ENCODE peak calls at places on chromosomes 1 and 21, in six cellular contexts. R, M, P, E, X and H are unnamed samples.

GRCh38 chr1:170407601-170408000 is 124.4 kb upstream of the GORAB start:
- DNase-seq in R (no peak), M (no peak), P (no peak), E (peak; percentile 33), X (no peak), H (no peak)

GRCh38 chr1:2314803-2315710 is 76.3 kb downstream of the MORN1 start:
- DNase-seq in R (no peak), M (no peak), P (peak; percentile 76), E (peak; percentile 39), X (peak; percentile 94), H (no peak)

GRCh38 chr1:157966034-157966671 is 27.3 kb upstream of the KIRREL1 start:
- DNase-seq in R (no peak), M (peak; percentile 49), P (no peak), E (peak; percentile 82), X (no peak), H (peak; percentile 82)

GRCh38 chr1:113975211-113975895 is 3.9 kb upstream of the OLFML3 start:
- DNase-seq in R (no peak), M (no peak), P (peak; percentile 28), E (peak; percentile 47), X (no peak), H (no peak)

GRCh38 chr1:202162418-202163280 is 2.2 kb upstream of the PTPN7 start:
- DNase-seq in R (no peak), M (no peak), P (peak; percentile 45), E (no peak), X (no peak), H (no peak)

GRCh38 chr1:77412069-77412793 is 130.4 kb downstream of the AK5 start:
- DNase-seq in R (no peak), M (no peak), P (no peak), E (peak; percentile 66), X (no peak), H (peak; percentile 70)

GRCh38 chr1:11989669-11990068 is 9.4 kb downstream of the MFN2 start:
- DNase-seq in R (no peak), M (no peak), P (no peak), E (no peak), X (no peak), H (no peak)

GRCh38 chr1:192445849-192446489 is 129.2 kb downstream of the RGS21 start:
- DNase-seq in R (peak; percentile 69), M (no peak), P (peak; percentile 63), E (peak; percentile 60), X (no peak), H (peak; percentile 75)

GRCh38 chr21:38806153-38806941 is 618 bp downstream of the ETS2 start:
- DNase-seq in R (peak; percentile 70), M (no peak), P (peak; percentile 47), E (no peak), X (peak; percentile 91), H (peak; percentile 35)

GRCh38 chr1:221392453-221392852 is 349.4 kb downstream of the DUSP10 start:
- DNase-seq in R (peak; percentile 84), M (no peak), P (no peak), E (peak; percentile 86), X (peak; percentile 87), H (no peak)

GRCh38 chr1:204408074-204408507 is 3.5 kb downstream of the PPP1R15B start:
- DNase-seq in R (peak; percentile 79), M (no peak), P (no peak), E (peak; percentile 74), X (peak; percentile 93), H (peak; percentile 73)

GRCh38 chr1:198934901-198935301 is 296.1 kb downstream of the PTPRC start:
- DNase-seq in R (no peak), M (no peak), P (peak; percentile 52), E (peak; percentile 51), X (no peak), H (no peak)

GRCh38 chr1:29761159-29761928 is 525.0 kb downstream of the PTPRU start:
- DNase-seq in R (no peak), M (no peak), P (no peak), E (no peak), X (peak; percentile 73), H (no peak)

GRCh38 chr21:32386195-32386870 is 6.5 kb downstream of the URB1 start:
- DNase-seq in R (peak; percentile 89), M (no peak), P (no peak), E (no peak), X (no peak), H (no peak)

GRCh38 chr1:205793959-205794730 is 18.9 kb downstream of the SLC41A1 start:
- DNase-seq in R (no peak), M (no peak), P (no peak), E (no peak), X (no peak), H (no peak)